ENCODE peak calls at places on chromosome 5, in seven cellular contexts. G is fibroblast of mammary gland; W is heart left ventricle; R is upper lobe of right lung; N is naive thymus-derived CD4-positive, alpha-beta T cell; L is right cardiac atrium; K is colonic mucosa. A is an unnamed sample.

GRCh38 chr5:177311361-177311722 is 356 bp downstream of the MXD3 start:
- DNase-seq in K (no peak), G (no peak), N (no peak), W (no peak), R (no peak), L (no peak), A (no peak)

GRCh38 chr5:137649228-137649890 is 86.5 kb downstream of the KLHL3 start:
- DNase-seq in R (no peak), N (no peak), G (peak), L (peak), W (no peak), K (no peak), A (peak)

GRCh38 chr5:154365823-154366222 is 80.0 kb upstream of the SAP30L start:
- DNase-seq in R (no peak), K (no peak), L (no peak), N (no peak), W (no peak), G (peak), A (no peak)

GRCh38 chr5:143594913-143595818 is 191.7 kb upstream of the NR3C1 start:
- DNase-seq in W (no peak), N (no peak), R (no peak), K (no peak), G (peak), L (no peak), A (peak)

GRCh38 chr5:2017540-2018389 is 135.0 kb upstream of the IRX4 start:
- DNase-seq in N (no peak), W (no peak), K (no peak), R (no peak), G (peak), L (no peak), A (peak)

GRCh38 chr5:79225441-79225840 is 10.5 kb upstream of the JMY start:
- DNase-seq in R (no peak), L (no peak), G (no peak), W (no peak), K (no peak), N (no peak), A (no peak)

GRCh38 chr5:146051678-146052077 is 53.7 kb downstream of the PLAC8L1 start:
- DNase-seq in W (no peak), L (no peak), N (no peak), R (no peak), K (no peak), G (peak), A (no peak)

GRCh38 chr5:66151030-66151429 is 6.9 kb downstream of the SREK1 start:
- DNase-seq in R (no peak), N (no peak), W (no peak), K (no peak), G (peak), L (no peak), A (no peak)

GRCh38 chr5:2879701-2880100 is 128.2 kb upstream of the IRX2 start:
- DNase-seq in W (no peak), K (no peak), L (no peak), R (no peak), G (no peak), N (no peak), A (no peak)

GRCh38 chr5:9523090-9523813 is 22.6 kb downstream of the SEMA5A start:
- DNase-seq in L (no peak), G (peak), K (no peak), R (no peak), N (no peak), W (no peak), A (peak)

GRCh38 chr5:66742083-66742895 is 146.1 kb downstream of the MAST4 start:
- DNase-seq in G (no peak), R (no peak), W (peak), L (peak), N (no peak), K (peak), A (no peak)

GRCh38 chr5:75363111-75363510 is 26.1 kb downstream of the HMGCR start:
- DNase-seq in R (no peak), G (no peak), W (no peak), K (no peak), L (no peak), N (no peak), A (no peak)

GRCh38 chr5:26009742-26010141 is 1028.6 kb downstream of the CDH9 start:
- DNase-seq in N (no peak), K (no peak), L (peak), R (no peak), G (no peak), W (no peak), A (no peak)

GRCh38 chr5:168647083-168647482 is 67.9 kb upstream of the PANK3 start:
- DNase-seq in R (no peak), K (no peak), W (no peak), L (no peak), G (peak), N (no peak), A (peak)

GRCh38 chr5:41670854-41671791 is 160.7 kb upstream of the PLCXD3 start:
- DNase-seq in L (no peak), G (no peak), W (no peak), N (no peak), K (no peak), R (no peak), A (no peak)

GRCh38 chr5:112374818-112375217 is 44.3 kb downstream of the EPB41L4A start:
- DNase-seq in L (no peak), K (no peak), N (no peak), G (no peak), R (no peak), W (no peak), A (no peak)

GRCh38 chr5:60677831-60678664 is 21.9 kb downstream of the DEPDC1B start:
- DNase-seq in N (no peak), W (no peak), K (no peak), L (no peak), G (peak), R (no peak), A (peak)

GRCh38 chr5:69335341-69335975 is 2.9 kb upstream of the CCDC125 start:
- DNase-seq in G (no peak), N (no peak), W (no peak), L (no peak), K (no peak), R (no peak), A (peak)

GRCh38 chr5:10308844-10309243 is 1.1 kb upstream of the CMBL start:
- DNase-seq in G (no peak), L (no peak), R (no peak), W (no peak), K (no peak), N (no peak), A (no peak)

GRCh38 chr5:177426566-177427210 is at the start of gene GRK6:
- DNase-seq in R (peak), L (peak), G (peak), N (peak), W (peak), K (peak), A (peak)

GRCh38 chr5:142192296-142192695 is 83.7 kb downstream of the NDFIP1 start:
- DNase-seq in R (no peak), W (no peak), N (no peak), K (no peak), L (no peak), G (no peak), A (no peak)

GRCh38 chr5:21615195-21615765 is 1237.9 kb downstream of the CDH12 start:
- DNase-seq in R (no peak), W (no peak), N (no peak), K (no peak), L (no peak), G (no peak), A (no peak)

GRCh38 chr5:95728494-95729114 is 2.5 kb upstream of the RHOBTB3 start:
- DNase-seq in L (no peak), G (no peak), W (no peak), K (no peak), N (peak), R (no peak), A (no peak)

GRCh38 chr5:133938039-133938821 is 30.2 kb downstream of the C5orf15 start:
- DNase-seq in N (no peak), L (no peak), K (no peak), G (no peak), R (no peak), W (no peak), A (peak)

GRCh38 chr5:91319667-91320066 is 63.5 kb downstream of the ARRDC3 start:
- DNase-seq in W (no peak), L (no peak), G (no peak), R (no peak), N (no peak), K (no peak), A (no peak)

GRCh38 chr5:173743641-173744343 is 127.3 kb upstream of the BOD1 start:
- DNase-seq in N (no peak), W (no peak), R (no peak), L (no peak), G (no peak), K (no peak), A (no peak)

GRCh38 chr5:82185842-82186241 is 92.3 kb downstream of the RPS23 start:
- DNase-seq in K (no peak), G (no peak), L (no peak), R (no peak), W (no peak), N (no peak), A (no peak)

GRCh38 chr5:138949223-138949574 is 74.1 kb upstream of the LRRTM2 start:
- DNase-seq in L (no peak), W (no peak), R (no peak), K (no peak), N (no peak), G (no peak), A (no peak)

GRCh38 chr5:135034186-135034962 is at the start of gene PITX1:
- DNase-seq in R (no peak), G (peak), L (no peak), K (peak), W (no peak), N (no peak), A (peak)

GRCh38 chr5:168076561-168076991 is 214.9 kb upstream of the WWC1 start:
- DNase-seq in R (no peak), K (no peak), G (peak), L (peak), N (no peak), W (peak), A (peak)

GRCh38 chr5:143395638-143396352 is 7.7 kb downstream of the NR3C1 start:
- DNase-seq in R (no peak), N (no peak), K (no peak), G (peak), L (no peak), W (no peak), A (no peak)

GRCh38 chr5:86403190-86403589 is 214.6 kb upstream of the COX7C start:
- DNase-seq in L (no peak), R (no peak), K (no peak), N (no peak), W (no peak), G (no peak), A (no peak)

GRCh38 chr5:150593593-150593992 is 46.9 kb upstream of the SYNPO start:
- DNase-seq in K (peak), G (no peak), L (peak), N (no peak), R (peak), W (no peak), A (peak)

GRCh38 chr5:5558102-5558501 is 135.6 kb downstream of the ICE1 start:
- DNase-seq in G (no peak), K (no peak), W (no peak), R (no peak), L (no peak), N (no peak), A (no peak)

GRCh38 chr5:178435321-178436238 is 154.6 kb downstream of the COL23A1 start:
- DNase-seq in R (no peak), N (no peak), L (no peak), G (no peak), K (no peak), W (no peak), A (no peak)

GRCh38 chr5:142106061-142106460 is 2.5 kb upstream of the NDFIP1 start:
- DNase-seq in N (no peak), W (peak), R (no peak), K (no peak), L (peak), G (peak), A (peak)

GRCh38 chr5:8456846-8457186 is 587.9 kb downstream of the MTRR start:
- DNase-seq in K (no peak), W (no peak), N (no peak), L (no peak), G (no peak), R (no peak), A (no peak)
- H3K4me3 ChIP-seq in K (peak), W (peak), N (peak), L (peak), G (no peak), R (peak), A (peak)

GRCh38 chr5:159135896-159136531 is 36.3 kb upstream of the EBF1 start:
- DNase-seq in L (no peak), W (no peak), N (no peak), G (peak), K (no peak), R (no peak), A (peak)

GRCh38 chr5:159128070-159128507 is 28.4 kb upstream of the EBF1 start:
- DNase-seq in G (no peak), W (no peak), K (no peak), L (no peak), R (no peak), N (no peak), A (no peak)

GRCh38 chr5:159133041-159133741 is 33.5 kb upstream of the EBF1 start:
- DNase-seq in N (peak), L (no peak), W (no peak), R (no peak), K (no peak), G (peak), A (peak)

DNA sequence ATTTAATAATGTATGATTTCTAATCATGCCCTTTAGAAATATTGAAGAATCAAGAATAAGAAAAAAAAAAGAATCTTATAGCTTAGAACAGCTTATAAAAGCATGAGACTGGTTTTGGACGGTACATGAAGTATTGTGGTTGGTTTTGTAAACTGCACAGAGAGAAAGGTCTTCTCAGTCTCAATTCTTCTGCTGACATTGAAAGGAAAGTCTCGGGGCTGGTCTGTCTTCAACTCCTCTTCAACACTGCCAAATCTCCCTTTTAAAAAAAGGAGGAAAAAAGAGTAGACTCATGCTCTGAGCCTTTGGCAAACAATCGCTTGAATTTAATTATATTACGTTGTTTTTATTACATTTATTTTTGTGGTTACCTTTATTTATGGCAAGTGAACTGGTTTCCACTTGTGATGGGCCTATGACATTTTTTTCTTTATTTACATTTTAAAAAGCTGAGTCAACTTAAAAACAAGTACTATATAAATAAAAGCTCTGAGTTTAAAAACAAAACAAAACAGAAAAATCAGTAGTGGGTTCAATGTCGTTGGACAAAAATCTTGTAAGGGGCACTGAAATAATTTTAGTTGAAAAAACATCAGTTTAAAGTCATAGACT is 32.8 kb upstream of the EBF1 start:
- DNase-seq in L (no peak), K (no peak), N (no peak), G (no peak), R (no peak), W (no peak), A (peak)
- H3K4me3 ChIP-seq in L (no peak), K (no peak), N (no peak), G (no peak), R (no peak), W (peak), A (no peak)

GRCh38 chr5:136106351-136106750 is 26.3 kb upstream of the SMAD5 start:
- DNase-seq in K (no peak), L (no peak), G (no peak), W (no peak), N (no peak), R (no peak), A (no peak)

GRCh38 chr5:136104311-136104975 is 28.2 kb upstream of the SMAD5 start:
- DNase-seq in K (no peak), R (no peak), L (no peak), W (no peak), N (no peak), G (no peak), A (peak)

GRCh38 chr5:136101884-136102283 is 30.8 kb upstream of the SMAD5 start:
- DNase-seq in G (no peak), N (no peak), K (no peak), L (no peak), W (no peak), R (no peak), A (no peak)

GRCh38 chr5:136099870-136100269 is 32.8 kb upstream of the SMAD5 start:
- DNase-seq in N (no peak), R (no peak), W (no peak), L (no peak), K (no peak), G (no peak), A (no peak)

GRCh38 chr5:136103118-136103517 is 29.5 kb upstream of the SMAD5 start:
- DNase-seq in K (no peak), W (no peak), G (no peak), L (no peak), R (no peak), N (no peak), A (no peak)
- H3K4me3 ChIP-seq in K (no peak), W (no peak), G (no peak), L (no peak), R (no peak), N (no peak), A (no peak)

GRCh38 chr5:123699571-123699970 is 187.6 kb downstream of the CSNK1G3 start:
- DNase-seq in K (no peak), G (no peak), R (no peak), N (no peak), L (no peak), W (no peak), A (no peak)
- H3K4me3 ChIP-seq in K (no peak), G (no peak), R (no peak), N (no peak), L (no peak), W (no peak), A (no peak)

GRCh38 chr5:157563373-157564148 is 12.0 kb downstream of the ADAM19 start:
- DNase-seq in K (no peak), W (peak), R (no peak), G (peak), L (peak), N (no peak), A (no peak)
- H3K4me3 ChIP-seq in K (no peak), W (no peak), R (no peak), G (no peak), L (no peak), N (no peak), A (no peak)

GRCh38 chr5:55441954-55442353 is 92.8 kb downstream of the PLPP1 start:
- DNase-seq in G (no peak), N (no peak), W (no peak), R (no peak), K (no peak), L (no peak), A (no peak)

GRCh38 chr5:55441107-55441771 is 93.5 kb downstream of the PLPP1 start:
- DNase-seq in K (no peak), W (no peak), G (no peak), L (no peak), R (no peak), N (no peak), A (no peak)

GRCh38 chr5:55450050-55450765 is 84.6 kb downstream of the PLPP1 start:
- DNase-seq in K (no peak), R (no peak), L (no peak), N (no peak), W (no peak), G (peak), A (peak)

GRCh38 chr5:55446690-55447351 is 87.9 kb downstream of the PLPP1 start:
- DNase-seq in R (no peak), W (no peak), L (peak), G (no peak), K (no peak), N (no peak), A (no peak)

GRCh38 chr5:55445817-55446216 is 88.9 kb downstream of the PLPP1 start:
- DNase-seq in G (no peak), N (no peak), W (no peak), R (no peak), L (no peak), K (no peak), A (no peak)
- H3K4me3 ChIP-seq in G (no peak), N (no peak), W (no peak), R (no peak), L (no peak), K (no peak), A (no peak)

GRCh38 chr5:171934586-171934985 is 71.9 kb downstream of the FBXW11 start:
- DNase-seq in G (no peak), W (no peak), N (no peak), K (no peak), L (no peak), R (no peak), A (no peak)
- H3K4me3 ChIP-seq in G (no peak), W (no peak), N (no peak), K (no peak), L (no peak), R (no peak), A (no peak)

DNA sequence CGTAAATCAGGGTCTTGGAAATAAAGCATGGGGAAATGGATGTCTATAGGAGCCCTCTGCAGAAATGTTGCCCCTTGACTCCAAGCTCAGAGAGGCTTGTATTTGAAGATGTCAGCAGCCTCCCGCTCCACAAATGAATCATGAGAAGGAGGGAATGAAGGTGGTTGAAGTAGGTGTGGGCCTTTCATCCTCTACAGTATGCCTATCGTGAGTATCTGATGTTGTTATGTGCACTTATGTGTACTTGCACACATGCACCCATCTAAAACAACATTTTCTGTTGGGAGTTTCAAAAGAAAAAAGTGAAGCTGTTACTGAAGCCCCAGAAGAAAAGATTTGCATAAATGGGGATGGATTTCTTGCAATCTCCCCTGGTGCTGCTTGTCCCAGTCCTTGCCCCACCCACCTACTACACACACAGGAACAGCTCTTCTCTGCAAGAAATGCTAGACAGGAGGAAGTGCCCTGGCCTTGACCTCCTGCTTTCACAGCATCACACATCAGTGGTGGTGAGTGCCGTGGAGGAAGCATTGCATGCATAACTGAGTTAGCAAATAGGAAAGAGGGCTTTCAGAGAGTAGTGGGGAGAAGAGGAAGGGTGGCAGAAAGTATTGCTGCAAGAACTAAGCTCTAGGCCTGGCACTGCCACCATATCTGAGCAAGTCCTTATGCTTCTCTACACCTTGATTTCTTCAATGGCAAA is 156.1 kb downstream of the SNX18 start:
- DNase-seq in G (no peak), R (peak), W (peak), N (peak), L (peak), K (peak), A (peak)
- H3K4me3 ChIP-seq in G (no peak), R (no peak), W (no peak), N (no peak), L (no peak), K (no peak), A (no peak)

DNA sequence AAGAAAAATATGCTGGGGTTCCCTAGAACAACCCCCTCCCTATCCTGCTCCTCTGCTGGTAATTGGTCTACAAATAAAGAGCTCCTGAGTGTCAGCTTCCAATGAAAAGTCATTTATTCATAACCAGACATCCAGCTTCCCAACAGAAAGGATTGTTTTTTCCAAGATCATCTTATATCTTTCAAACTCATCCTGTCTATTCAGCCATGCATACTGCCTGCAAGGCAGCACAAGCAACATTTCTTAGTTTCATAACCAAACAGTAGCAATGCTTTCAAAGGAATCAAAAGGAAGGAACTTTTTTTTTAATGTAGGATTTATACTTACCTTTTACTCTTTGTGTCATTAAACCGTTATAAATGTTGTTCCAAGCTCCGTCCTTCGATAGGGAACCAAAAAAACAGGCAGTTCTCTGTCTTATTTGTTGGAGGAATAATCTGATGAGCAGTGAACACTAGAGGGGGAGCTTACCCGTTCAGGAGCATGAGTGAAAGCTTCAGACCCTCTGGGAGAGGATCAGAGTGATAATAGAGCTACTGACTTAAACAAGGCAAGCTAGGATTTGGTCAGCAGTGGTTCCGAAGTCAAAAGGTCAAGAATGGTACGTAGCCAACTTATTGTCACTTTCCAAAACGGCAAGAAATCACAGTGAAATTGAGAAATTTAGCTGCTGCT is 893.1 kb downstream of the NR2F1-AS1 start:
- DNase-seq in N (no peak), G (peak), L (no peak), R (no peak), K (no peak), W (no peak), A (peak)
- H3K4me3 ChIP-seq in N (no peak), G (no peak), L (no peak), R (peak), K (no peak), W (no peak), A (peak)

A was measured in fibroblast of villous mesenchyme.